ENCODE peak calls at places on chromosomes 6 and 20, in six cellular contexts. R is substantia nigra, S is testis, Y is cardiac muscle cell, P is A673, W is transverse colon. D is an unnamed sample.

GRCh38 chr6:89707766-89708165 is 69.2 kb upstream of the LYRM2 start:
- DNase-seq in P (no peak), Y (no peak), S (no peak), W (no peak), R (no peak), D (peak; percentile 5)

GRCh38 chr6:73285674-73286283 is 22.8 kb upstream of the KHDC1 start:
- DNase-seq in S (no peak), W (no peak), Y (peak; percentile 74), P (peak; percentile 67), R (no peak), D (no peak)

GRCh38 chr20:52564594-52564993 is 373.0 kb upstream of the ZFP64 start:
- DNase-seq in Y (no peak), P (no peak), R (no peak), W (no peak), S (no peak), D (no peak)

GRCh38 chr6:119078449-119079287 is at the start of gene FAM184A:
- DNase-seq in R (peak; percentile 28), Y (peak; percentile 69), P (peak; percentile 70), W (peak; percentile 65), S (peak; percentile 70), D (no peak)

GRCh38 chr6:4920914-4921410 is 82.9 kb downstream of the RPP40 start:
- DNase-seq in W (no peak), S (no peak), Y (no peak), P (no peak), R (no peak), D (no peak)

GRCh38 chr6:33981861-33982260 is 164.0 kb downstream of the GRM4 start:
- DNase-seq in Y (no peak), P (no peak), R (no peak), W (no peak), S (no peak), D (no peak)

GRCh38 chr20:48652961-48653705 is 174.7 kb downstream of the PREX1 start:
- DNase-seq in S (no peak), P (no peak), R (no peak), W (no peak), Y (no peak), D (no peak)

GRCh38 chr6:56695702-56696101 is 53.0 kb upstream of the DST start:
- DNase-seq in R (no peak), W (no peak), S (no peak), P (no peak), Y (no peak), D (no peak)

GRCh38 chr6:133240511-133241087 is 558 bp upstream of the EYA4 start:
- DNase-seq in W (no peak), P (peak; percentile 24), S (peak; percentile 34), R (no peak), Y (peak; percentile 42), D (no peak)

GRCh38 chr6:37480951-37481597 is 18.6 kb downstream of the CCDC167 start:
- DNase-seq in S (no peak), R (no peak), W (no peak), P (no peak), Y (no peak), D (no peak)

GRCh38 chr6:170208171-170208601 is 82.7 kb downstream of the DLL1 start:
- DNase-seq in S (no peak), R (no peak), Y (no peak), P (no peak), W (no peak), D (no peak)

GRCh38 chr6:169452117-169452868 is 198.6 kb upstream of the THBS2 start:
- DNase-seq in R (no peak), S (peak; percentile 83), P (peak; percentile 77), W (peak; percentile 58), Y (peak; percentile 94), D (no peak)

GRCh38 chr6:149025061-149025460 is 278.2 kb downstream of the UST start:
- DNase-seq in P (no peak), R (no peak), S (no peak), Y (no peak), W (no peak), D (no peak)

GRCh38 chr6:116695398-116695797 is 14.4 kb downstream of the KPNA5 start:
- DNase-seq in S (no peak), Y (no peak), P (no peak), W (no peak), R (no peak), D (no peak)

GRCh38 chr6:139472341-139473038 is 98.0 kb upstream of the CITED2 start:
- DNase-seq in Y (peak; percentile 64), W (no peak), R (no peak), P (no peak), S (no peak), D (no peak)
- H3K27ac ChIP-seq in Y (no peak overlapping the region), W (peak overlapping the region; percentile 60), R (no peak overlapping the region), P (peak overlapping the region; percentile 75), S (peak overlapping the region; percentile 6), D (no peak overlapping the region)

GRCh38 chr6:138529510-138529909 is 30.2 kb upstream of the NHSL1 start:
- DNase-seq in W (no peak), P (no peak), Y (peak; percentile 45), R (no peak), S (no peak), D (no peak)

GRCh38 chr6:138528986-138529385 is 29.7 kb upstream of the NHSL1 start:
- DNase-seq in Y (no peak), R (no peak), S (no peak), W (no peak), P (no peak), D (no peak)

GRCh38 chr6:138528137-138528536 is 28.8 kb upstream of the NHSL1 start:
- DNase-seq in P (peak; percentile 52), W (no peak), S (no peak), Y (no peak), R (no peak), D (no peak)

GRCh38 chr6:138526822-138527235 is 27.5 kb upstream of the NHSL1 start:
- DNase-seq in S (no peak), P (peak; percentile 50), Y (peak; percentile 39), R (no peak), W (no peak), D (no peak)

DNA sequence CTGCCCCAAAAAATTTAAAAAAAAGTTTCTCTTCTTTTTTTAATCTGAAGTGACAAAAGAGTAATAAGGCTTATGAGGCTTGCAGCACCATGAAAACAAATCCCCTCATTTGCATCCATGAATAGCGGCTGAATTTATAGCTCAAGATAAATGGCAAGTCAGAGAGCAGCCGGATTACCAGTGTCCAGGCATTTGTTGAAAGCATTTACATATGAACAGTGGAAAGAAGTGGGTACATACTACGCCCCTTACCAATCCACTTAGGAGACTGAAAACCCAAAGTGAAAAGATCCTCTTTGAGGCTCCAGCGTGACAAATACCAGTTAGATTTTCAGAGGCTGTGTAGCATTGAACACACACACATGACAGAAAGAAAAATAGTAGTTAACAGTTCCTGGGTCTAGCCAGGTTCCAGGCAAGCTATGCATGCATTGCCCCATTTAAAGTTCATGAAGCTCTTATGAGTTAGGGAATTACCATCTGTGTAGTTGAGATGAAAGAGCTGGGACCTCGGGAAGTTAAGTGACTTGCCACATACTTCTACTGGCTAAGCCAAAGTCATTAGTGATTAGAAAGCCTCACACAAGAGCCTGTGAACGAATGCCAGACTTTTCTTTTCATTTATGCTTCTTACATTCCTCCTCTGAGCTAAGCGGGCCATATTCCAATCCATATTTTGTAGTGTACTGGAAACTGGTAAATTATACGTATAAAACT is 28.2 kb upstream of the NHSL1 start:
- DNase-seq in R (no peak), W (no peak), P (peak; percentile 53), S (no peak), Y (no peak), D (no peak)
- H3K27ac ChIP-seq in R (no peak overlapping the region), W (no peak overlapping the region), P (peak overlapping the region; percentile 36), S (no peak overlapping the region), Y (no peak overlapping the region), D (no peak overlapping the region)

DNA sequence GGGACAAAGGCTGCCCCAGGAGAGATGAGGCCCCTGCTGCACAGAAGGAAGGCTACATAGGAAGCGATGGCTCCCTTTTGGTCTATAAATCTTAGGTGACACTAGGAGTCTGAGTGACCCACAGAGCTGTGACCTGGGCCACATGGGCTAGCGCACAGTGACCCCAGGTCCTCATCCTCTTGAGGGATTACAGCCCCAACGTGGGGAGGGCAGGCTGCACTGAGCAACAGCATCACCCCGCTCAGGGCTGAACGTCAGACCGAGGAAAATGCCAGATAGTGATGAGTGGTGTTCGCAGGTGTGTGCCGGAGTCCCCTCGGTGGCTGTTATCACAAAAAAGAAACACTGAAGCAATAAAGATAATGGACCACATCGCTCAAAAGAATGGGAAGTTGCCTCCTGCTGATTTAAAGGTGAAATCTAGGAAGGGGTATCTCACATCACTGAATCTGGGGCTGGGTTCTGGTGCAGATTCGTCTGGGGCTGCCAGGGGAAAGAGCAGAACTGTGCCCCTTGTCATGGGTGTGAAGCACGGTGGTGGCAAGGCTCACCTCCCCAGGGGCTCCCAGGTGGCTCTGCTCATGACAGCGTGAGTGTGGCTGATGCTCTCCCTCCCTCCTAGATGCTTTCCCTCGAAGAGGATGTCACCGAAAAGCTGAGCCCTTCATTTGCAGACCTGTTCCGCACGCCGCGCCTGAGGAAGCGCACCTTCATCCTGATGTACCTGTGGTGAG is 14.5 kb downstream of the SLC22A1 start:
- DNase-seq in R (no peak), S (no peak), W (no peak), P (no peak), Y (no peak), D (no peak)
- H3K27ac ChIP-seq in R (no peak overlapping the region), S (no peak overlapping the region), W (no peak overlapping the region), P (no peak overlapping the region), Y (no peak overlapping the region), D (no peak overlapping the region)

GRCh38 chr6:43645613-43645964 is 753 bp downstream of the RSPH9 start:
- DNase-seq in Y (no peak), W (no peak), R (no peak), P (no peak), S (no peak), D (no peak)
- H3K27ac ChIP-seq in Y (peak overlapping the region; percentile 25), W (peak overlapping the region; percentile 74), R (no peak overlapping the region), P (no peak overlapping the region), S (no peak overlapping the region), D (no peak overlapping the region)

GRCh38 chr6:151063339-151063738 is 176.4 kb upstream of the AKAP12 start:
- DNase-seq in S (no peak), R (no peak), W (no peak), P (no peak), Y (peak; percentile 40), D (no peak)
- H3K27ac ChIP-seq in S (no peak overlapping the region), R (no peak overlapping the region), W (no peak overlapping the region), P (no peak overlapping the region), Y (no peak overlapping the region), D (peak overlapping the region; percentile 42)

GRCh38 chr6:143774347-143774746 is 68.8 kb upstream of the LTV1 start:
- DNase-seq in R (no peak), P (no peak), Y (no peak), W (no peak), S (no peak), D (no peak)

GRCh38 chr6:143775326-143775725 is 67.8 kb upstream of the LTV1 start:
- DNase-seq in W (no peak), P (no peak), R (no peak), Y (no peak), S (peak; percentile 88), D (no peak)

GRCh38 chr6:143772110-143772509 is 71.0 kb upstream of the LTV1 start:
- DNase-seq in Y (peak; percentile 14), S (no peak), R (no peak), W (no peak), P (no peak), D (no peak)

GRCh38 chr6:143772662-143773061 is 70.5 kb upstream of the LTV1 start:
- DNase-seq in Y (no peak), R (no peak), W (no peak), P (no peak), S (no peak), D (no peak)

GRCh38 chr6:143773503-143773902 is 69.6 kb upstream of the LTV1 start:
- DNase-seq in R (no peak), P (no peak), Y (peak; percentile 34), S (no peak), W (no peak), D (no peak)
- H3K27ac ChIP-seq in R (no peak overlapping the region), P (no peak overlapping the region), Y (no peak overlapping the region), S (peak overlapping the region; percentile 26), W (peak overlapping the region; percentile 64), D (no peak overlapping the region)

D was measured in epithelial cell of prostate.